ENCODE peak calls at places on chromosomes 5 and 9, in eight cellular contexts. One of them, this sample, is unnamed.

GRCh38 chr9:94757158-94757557 is 30.7 kb downstream of the AOPEP start:
- DNase-seq in pancreas: no peak
- DNase-seq in cardiac muscle cell: no peak
- DNase-seq in HTR-8/SVneo: no peak
- DNase-seq in stimulated activated CD4-positive, alpha-beta T cell treated with anti-CD3 and anti-CD28 coated beads, TNF-alpha, amount 100 ng/mL, for 24 hours: no peak
- DNase-seq in ACHN: peak
- DNase-seq in activated T-cell treated with anti-CD3 and anti-CD28 coated beads, Interleukin-2, amount 50 U/mL, for 72 hours: no peak
- DNase-seq in heart right ventricle: no peak
- DNase-seq in this sample: no peak

GRCh38 chr9:127876026-127876763 is 1.3 kb downstream of the AK1 start:
- DNase-seq in HTR-8/SVneo: no peak
- DNase-seq in pancreas: no peak
- DNase-seq in heart right ventricle: no peak
- DNase-seq in activated T-cell treated with anti-CD3 and anti-CD28 coated beads, Interleukin-2, amount 50 U/mL, for 72 hours: no peak
- DNase-seq in stimulated activated CD4-positive, alpha-beta T cell treated with anti-CD3 and anti-CD28 coated beads, TNF-alpha, amount 100 ng/mL, for 24 hours: no peak
- DNase-seq in cardiac muscle cell: no peak
- DNase-seq in ACHN: no peak
- DNase-seq in this sample: no peak

GRCh38 chr5:62385816-62386400 is 17.8 kb downstream of the DIMT1 start:
- DNase-seq in heart right ventricle: no peak
- DNase-seq in stimulated activated CD4-positive, alpha-beta T cell treated with anti-CD3 and anti-CD28 coated beads, TNF-alpha, amount 100 ng/mL, for 24 hours: no peak
- DNase-seq in HTR-8/SVneo: no peak
- DNase-seq in activated T-cell treated with anti-CD3 and anti-CD28 coated beads, Interleukin-2, amount 50 U/mL, for 72 hours: no peak
- DNase-seq in ACHN: no peak
- DNase-seq in cardiac muscle cell: no peak
- DNase-seq in pancreas: no peak
- DNase-seq in this sample: peak

GRCh38 chr5:16260000-16260399 is 80.4 kb upstream of the MARCHF11 start:
- DNase-seq in activated T-cell treated with anti-CD3 and anti-CD28 coated beads, Interleukin-2, amount 50 U/mL, for 72 hours: no peak
- DNase-seq in ACHN: no peak
- DNase-seq in cardiac muscle cell: no peak
- DNase-seq in pancreas: no peak
- DNase-seq in stimulated activated CD4-positive, alpha-beta T cell treated with anti-CD3 and anti-CD28 coated beads, TNF-alpha, amount 100 ng/mL, for 24 hours: no peak
- DNase-seq in HTR-8/SVneo: no peak
- DNase-seq in heart right ventricle: no peak
- DNase-seq in this sample: no peak

GRCh38 chr5:108730617-108731340 is 16.9 kb upstream of the FER start:
- DNase-seq in cardiac muscle cell: no peak
- DNase-seq in stimulated activated CD4-positive, alpha-beta T cell treated with anti-CD3 and anti-CD28 coated beads, TNF-alpha, amount 100 ng/mL, for 24 hours: no peak
- DNase-seq in ACHN: no peak
- DNase-seq in heart right ventricle: no peak
- DNase-seq in activated T-cell treated with anti-CD3 and anti-CD28 coated beads, Interleukin-2, amount 50 U/mL, for 72 hours: no peak
- DNase-seq in HTR-8/SVneo: no peak
- DNase-seq in pancreas: no peak
- DNase-seq in this sample: no peak

GRCh38 chr5:96031811-96032261 is 70.2 kb upstream of the ELL2 start:
- DNase-seq in heart right ventricle: no peak
- DNase-seq in HTR-8/SVneo: no peak
- DNase-seq in stimulated activated CD4-positive, alpha-beta T cell treated with anti-CD3 and anti-CD28 coated beads, TNF-alpha, amount 100 ng/mL, for 24 hours: no peak
- DNase-seq in cardiac muscle cell: no peak
- DNase-seq in pancreas: no peak
- DNase-seq in ACHN: no peak
- DNase-seq in activated T-cell treated with anti-CD3 and anti-CD28 coated beads, Interleukin-2, amount 50 U/mL, for 72 hours: no peak
- DNase-seq in this sample: no peak

GRCh38 chr5:59922220-59922619 is 28.7 kb upstream of the PDE4D start:
- DNase-seq in pancreas: no peak
- DNase-seq in heart right ventricle: no peak
- DNase-seq in ACHN: no peak
- DNase-seq in activated T-cell treated with anti-CD3 and anti-CD28 coated beads, Interleukin-2, amount 50 U/mL, for 72 hours: no peak
- DNase-seq in stimulated activated CD4-positive, alpha-beta T cell treated with anti-CD3 and anti-CD28 coated beads, TNF-alpha, amount 100 ng/mL, for 24 hours: no peak
- DNase-seq in HTR-8/SVneo: no peak
- DNase-seq in cardiac muscle cell: no peak
- DNase-seq in this sample: no peak

GRCh38 chr5:159819671-159820411 is 96.4 kb upstream of the ADRA1B start:
- DNase-seq in cardiac muscle cell: no peak
- DNase-seq in pancreas: peak
- DNase-seq in stimulated activated CD4-positive, alpha-beta T cell treated with anti-CD3 and anti-CD28 coated beads, TNF-alpha, amount 100 ng/mL, for 24 hours: no peak
- DNase-seq in ACHN: no peak
- DNase-seq in activated T-cell treated with anti-CD3 and anti-CD28 coated beads, Interleukin-2, amount 50 U/mL, for 72 hours: no peak
- DNase-seq in HTR-8/SVneo: no peak
- DNase-seq in heart right ventricle: peak
- DNase-seq in this sample: no peak

GRCh38 chr5:9692576-9692975 is 62.4 kb upstream of the TAS2R1 start:
- DNase-seq in stimulated activated CD4-positive, alpha-beta T cell treated with anti-CD3 and anti-CD28 coated beads, TNF-alpha, amount 100 ng/mL, for 24 hours: no peak
- DNase-seq in cardiac muscle cell: no peak
- DNase-seq in ACHN: no peak
- DNase-seq in activated T-cell treated with anti-CD3 and anti-CD28 coated beads, Interleukin-2, amount 50 U/mL, for 72 hours: no peak
- DNase-seq in pancreas: no peak
- DNase-seq in heart right ventricle: no peak
- DNase-seq in HTR-8/SVneo: no peak
- DNase-seq in this sample: no peak

GRCh38 chr9:130498298-130498917 is 53.6 kb downstream of the ASS1 start:
- DNase-seq in stimulated activated CD4-positive, alpha-beta T cell treated with anti-CD3 and anti-CD28 coated beads, TNF-alpha, amount 100 ng/mL, for 24 hours: no peak
- DNase-seq in HTR-8/SVneo: no peak
- DNase-seq in pancreas: no peak
- DNase-seq in cardiac muscle cell: no peak
- DNase-seq in activated T-cell treated with anti-CD3 and anti-CD28 coated beads, Interleukin-2, amount 50 U/mL, for 72 hours: no peak
- DNase-seq in ACHN: no peak
- DNase-seq in heart right ventricle: no peak
- DNase-seq in this sample: no peak

GRCh38 chr5:34524123-34524522 is 132.0 kb upstream of the RAI14 start:
- DNase-seq in stimulated activated CD4-positive, alpha-beta T cell treated with anti-CD3 and anti-CD28 coated beads, TNF-alpha, amount 100 ng/mL, for 24 hours: no peak
- DNase-seq in ACHN: no peak
- DNase-seq in HTR-8/SVneo: peak
- DNase-seq in pancreas: peak
- DNase-seq in heart right ventricle: no peak
- DNase-seq in activated T-cell treated with anti-CD3 and anti-CD28 coated beads, Interleukin-2, amount 50 U/mL, for 72 hours: no peak
- DNase-seq in cardiac muscle cell: no peak
- DNase-seq in this sample: peak

GRCh38 chr9:97468658-97469448 is 32.6 kb upstream of the TMOD1 start:
- DNase-seq in cardiac muscle cell: peak
- DNase-seq in stimulated activated CD4-positive, alpha-beta T cell treated with anti-CD3 and anti-CD28 coated beads, TNF-alpha, amount 100 ng/mL, for 24 hours: no peak
- DNase-seq in heart right ventricle: peak
- DNase-seq in pancreas: peak
- DNase-seq in ACHN: peak
- DNase-seq in activated T-cell treated with anti-CD3 and anti-CD28 coated beads, Interleukin-2, amount 50 U/mL, for 72 hours: peak
- DNase-seq in HTR-8/SVneo: peak
- DNase-seq in this sample: peak

GRCh38 chr5:2783223-2783622 is 31.7 kb upstream of the IRX2 start:
- DNase-seq in ACHN: no peak
- DNase-seq in heart right ventricle: no peak
- DNase-seq in HTR-8/SVneo: no peak
- DNase-seq in pancreas: no peak
- DNase-seq in cardiac muscle cell: no peak
- DNase-seq in stimulated activated CD4-positive, alpha-beta T cell treated with anti-CD3 and anti-CD28 coated beads, TNF-alpha, amount 100 ng/mL, for 24 hours: no peak
- DNase-seq in activated T-cell treated with anti-CD3 and anti-CD28 coated beads, Interleukin-2, amount 50 U/mL, for 72 hours: no peak
- DNase-seq in this sample: no peak

GRCh38 chr9:129006328-129007034 is 21.6 kb downstream of the SH3GLB2 start:
- DNase-seq in HTR-8/SVneo: peak
- DNase-seq in ACHN: peak
- DNase-seq in cardiac muscle cell: peak
- DNase-seq in heart right ventricle: peak
- DNase-seq in activated T-cell treated with anti-CD3 and anti-CD28 coated beads, Interleukin-2, amount 50 U/mL, for 72 hours: peak
- DNase-seq in pancreas: peak
- DNase-seq in stimulated activated CD4-positive, alpha-beta T cell treated with anti-CD3 and anti-CD28 coated beads, TNF-alpha, amount 100 ng/mL, for 24 hours: peak
- DNase-seq in this sample: peak

GRCh38 chr5:32642276-32643002 is 57.1 kb downstream of the SUB1 start:
- DNase-seq in ACHN: no peak
- DNase-seq in heart right ventricle: no peak
- DNase-seq in stimulated activated CD4-positive, alpha-beta T cell treated with anti-CD3 and anti-CD28 coated beads, TNF-alpha, amount 100 ng/mL, for 24 hours: no peak
- DNase-seq in activated T-cell treated with anti-CD3 and anti-CD28 coated beads, Interleukin-2, amount 50 U/mL, for 72 hours: no peak
- DNase-seq in HTR-8/SVneo: peak
- DNase-seq in pancreas: no peak
- DNase-seq in cardiac muscle cell: no peak
- DNase-seq in this sample: no peak

GRCh38 chr9:32603914-32604852 is 31.2 kb upstream of the NDUFB6 start:
- DNase-seq in HTR-8/SVneo: no peak
- DNase-seq in cardiac muscle cell: no peak
- DNase-seq in pancreas: no peak
- DNase-seq in ACHN: peak
- DNase-seq in activated T-cell treated with anti-CD3 and anti-CD28 coated beads, Interleukin-2, amount 50 U/mL, for 72 hours: no peak
- DNase-seq in heart right ventricle: no peak
- DNase-seq in stimulated activated CD4-positive, alpha-beta T cell treated with anti-CD3 and anti-CD28 coated beads, TNF-alpha, amount 100 ng/mL, for 24 hours: no peak
- DNase-seq in this sample: peak

GRCh38 chr9:121824651-121825480 is 173.4 kb downstream of the DAB2IP start:
- DNase-seq in pancreas: no peak
- DNase-seq in ACHN: no peak
- DNase-seq in stimulated activated CD4-positive, alpha-beta T cell treated with anti-CD3 and anti-CD28 coated beads, TNF-alpha, amount 100 ng/mL, for 24 hours: no peak
- DNase-seq in HTR-8/SVneo: no peak
- DNase-seq in heart right ventricle: no peak
- DNase-seq in cardiac muscle cell: peak
- DNase-seq in activated T-cell treated with anti-CD3 and anti-CD28 coated beads, Interleukin-2, amount 50 U/mL, for 72 hours: no peak
- DNase-seq in this sample: no peak

GRCh38 chr5:1319436-1320343 is 24.8 kb upstream of the TERT start:
- DNase-seq in heart right ventricle: no peak
- DNase-seq in activated T-cell treated with anti-CD3 and anti-CD28 coated beads, Interleukin-2, amount 50 U/mL, for 72 hours: no peak
- DNase-seq in stimulated activated CD4-positive, alpha-beta T cell treated with anti-CD3 and anti-CD28 coated beads, TNF-alpha, amount 100 ng/mL, for 24 hours: no peak
- DNase-seq in pancreas: peak
- DNase-seq in HTR-8/SVneo: no peak
- DNase-seq in ACHN: no peak
- DNase-seq in cardiac muscle cell: no peak
- DNase-seq in this sample: no peak

GRCh38 chr5:1883120-1883924 is 597 bp upstream of the IRX4 start:
- DNase-seq in ACHN: no peak
- DNase-seq in pancreas: no peak
- DNase-seq in cardiac muscle cell: peak
- DNase-seq in activated T-cell treated with anti-CD3 and anti-CD28 coated beads, Interleukin-2, amount 50 U/mL, for 72 hours: no peak
- DNase-seq in HTR-8/SVneo: peak
- DNase-seq in stimulated activated CD4-positive, alpha-beta T cell treated with anti-CD3 and anti-CD28 coated beads, TNF-alpha, amount 100 ng/mL, for 24 hours: no peak
- DNase-seq in heart right ventricle: peak
- DNase-seq in this sample: no peak

GRCh38 chr9:133539434-133539833 is 4.9 kb downstream of the ADAMTSL2 start:
- DNase-seq in HTR-8/SVneo: no peak
- DNase-seq in heart right ventricle: peak
- DNase-seq in pancreas: no peak
- DNase-seq in stimulated activated CD4-positive, alpha-beta T cell treated with anti-CD3 and anti-CD28 coated beads, TNF-alpha, amount 100 ng/mL, for 24 hours: no peak
- DNase-seq in cardiac muscle cell: no peak
- DNase-seq in activated T-cell treated with anti-CD3 and anti-CD28 coated beads, Interleukin-2, amount 50 U/mL, for 72 hours: no peak
- DNase-seq in ACHN: no peak
- DNase-seq in this sample: no peak

GRCh38 chr5:125316913-125317545 is 570.6 kb upstream of the ZNF608 start:
- DNase-seq in cardiac muscle cell: no peak
- DNase-seq in pancreas: no peak
- DNase-seq in ACHN: no peak
- DNase-seq in heart right ventricle: no peak
- DNase-seq in stimulated activated CD4-positive, alpha-beta T cell treated with anti-CD3 and anti-CD28 coated beads, TNF-alpha, amount 100 ng/mL, for 24 hours: no peak
- DNase-seq in HTR-8/SVneo: no peak
- DNase-seq in activated T-cell treated with anti-CD3 and anti-CD28 coated beads, Interleukin-2, amount 50 U/mL, for 72 hours: no peak
- DNase-seq in this sample: no peak

GRCh38 chr9:71819115-71819739 is 50.9 kb upstream of the CEMIP2 start:
- DNase-seq in HTR-8/SVneo: no peak
- DNase-seq in ACHN: peak
- DNase-seq in stimulated activated CD4-positive, alpha-beta T cell treated with anti-CD3 and anti-CD28 coated beads, TNF-alpha, amount 100 ng/mL, for 24 hours: peak
- DNase-seq in pancreas: peak
- DNase-seq in activated T-cell treated with anti-CD3 and anti-CD28 coated beads, Interleukin-2, amount 50 U/mL, for 72 hours: peak
- DNase-seq in cardiac muscle cell: peak
- DNase-seq in heart right ventricle: no peak
- DNase-seq in this sample: peak

This sample was measured in Calu3.